ENCODE peak calls at places on chromosomes 16 and 17, in seven cellular contexts. G, D, J, L, A, Y and N are unnamed samples.

GRCh38 chr16:80981103-80981502 is 25.6 kb downstream of the CMC2 start:
- DNase-seq in G (no peak), D (no peak), J (no peak), L (no peak), A (no peak), Y (no peak), N (no peak)

GRCh38 chr17:82838386-82839063 is 1.3 kb downstream of the ZNF750 start:
- DNase-seq in G (no peak), D (peak), J (peak), L (no peak), A (no peak), Y (no peak), N (no peak)

GRCh38 chr17:15946611-15947120 is 1.7 kb downstream of the ADORA2B start:
- DNase-seq in G (no peak), D (no peak), J (no peak), L (peak), A (no peak), Y (no peak), N (no peak)

GRCh38 chr17:45197108-45197507 is 24.6 kb upstream of the FMNL1 start:
- DNase-seq in G (no peak), D (no peak), J (no peak), L (no peak), A (no peak), Y (no peak), N (no peak)

GRCh38 chr17:43398724-43399595 is at the start of gene ARL4D:
- DNase-seq in G (peak), D (peak), J (no peak), L (peak), A (no peak), Y (peak), N (peak)

GRCh38 chr17:74454197-74455024 is 12.0 kb upstream of the CD300A start:
- DNase-seq in G (no peak), D (peak), J (peak), L (peak), A (no peak), Y (peak), N (peak)

GRCh38 chr17:61970030-61970429 is 42.2 kb upstream of the INTS2 start:
- DNase-seq in G (no peak), D (no peak), J (no peak), L (no peak), A (no peak), Y (no peak), N (no peak)

GRCh38 chr17:31715436-31715835 is 143.6 kb downstream of the COPRS start:
- DNase-seq in G (no peak), D (no peak), J (no peak), L (no peak), A (no peak), Y (no peak), N (no peak)

GRCh38 chr16:58931436-58931835 is 197.3 kb upstream of the GOT2 start:
- DNase-seq in G (no peak), D (no peak), J (no peak), L (no peak), A (no peak), Y (no peak), N (no peak)

GRCh38 chr16:10514369-10515055 is 65.9 kb downstream of the EMP2 start:
- DNase-seq in G (peak), D (peak), J (peak), L (no peak), A (peak), Y (peak), N (no peak)

GRCh38 chr17:38449364-38449763 is 21.1 kb downstream of the ARHGAP23 start:
- DNase-seq in G (no peak), D (no peak), J (no peak), L (no peak), A (no peak), Y (no peak), N (no peak)

GRCh38 chr17:19833914-19834313 is 33.8 kb downstream of the ULK2 start:
- DNase-seq in G (no peak), D (no peak), J (no peak), L (no peak), A (no peak), Y (no peak), N (no peak)

GRCh38 chr17:80892900-80893603 is 98.6 kb upstream of the CHMP6 start:
- DNase-seq in G (peak), D (no peak), J (no peak), L (no peak), A (no peak), Y (no peak), N (no peak)

GRCh38 chr16:21156767-21157467 is 1.6 kb upstream of the LDAF1 start:
- DNase-seq in G (peak), D (peak), J (peak), L (no peak), A (peak), Y (peak), N (peak)

GRCh38 chr17:45229681-45230409 is 8.2 kb downstream of the FMNL1 start:
- DNase-seq in G (no peak), D (no peak), J (no peak), L (no peak), A (no peak), Y (no peak), N (no peak)

GRCh38 chr17:80063815-80064585 is 27.6 kb downstream of the CCDC40 start:
- DNase-seq in G (no peak), D (no peak), J (peak), L (peak), A (no peak), Y (no peak), N (peak)

GRCh38 chr17:4249452-4250029 is 14.2 kb downstream of the ANKFY1 start:
- DNase-seq in G (no peak), D (no peak), J (no peak), L (no peak), A (no peak), Y (no peak), N (no peak)

GRCh38 chr16:29961479-29962343 is at the start of gene TMEM219:
- DNase-seq in G (peak), D (peak), J (peak), L (peak), A (no peak), Y (peak), N (peak)

GRCh38 chr16:46885960-46886763 is 2.0 kb downstream of the GPT2 start:
- DNase-seq in G (no peak), D (peak), J (peak), L (no peak), A (no peak), Y (no peak), N (peak)

GRCh38 chr16:81625544-81626152 is 153.4 kb upstream of the PLCG2 start:
- DNase-seq in G (no peak), D (peak), J (no peak), L (no peak), A (no peak), Y (no peak), N (no peak)

GRCh38 chr16:732332-732731 is 5.4 kb downstream of the HAGHL start:
- DNase-seq in G (no peak), D (no peak), J (no peak), L (no peak), A (no peak), Y (no peak), N (no peak)

GRCh38 chr16:29148867-29149272 is 164.0 kb downstream of the LAT start:
- DNase-seq in G (no peak), D (no peak), J (no peak), L (no peak), A (no peak), Y (no peak), N (no peak)

GRCh38 chr17:77531641-77532040 is 390.9 kb downstream of the SEC14L1 start:
- DNase-seq in G (no peak), D (no peak), J (no peak), L (no peak), A (no peak), Y (no peak), N (no peak)

GRCh38 chr16:67649494-67649931 is 4.6 kb downstream of the CARMIL2 start:
- DNase-seq in G (no peak), D (no peak), J (no peak), L (peak), A (no peak), Y (no peak), N (no peak)